ENCODE peak calls at places on chromosomes 4 and X, in six cellular contexts. One of them, this sample, is unnamed.

GRCh38 chrX:37746268-37746931 is 33.5 kb upstream of the CYBB start:
- DNase-seq in neural progenitor cell: no peak
- DNase-seq in cardiac fibroblast: no peak
- DNase-seq in neural crest cell: no peak
- DNase-seq in kidney epithelial cell: no peak
- DNase-seq in MM.1S: peak
- DNase-seq in this sample: no peak

GRCh38 chr4:76234679-76235044 is 16.9 kb upstream of the FAM47E start:
- DNase-seq in neural progenitor cell: no peak
- DNase-seq in cardiac fibroblast: no peak
- DNase-seq in neural crest cell: no peak
- DNase-seq in kidney epithelial cell: no peak
- DNase-seq in MM.1S: no peak
- DNase-seq in this sample: no peak

GRCh38 chrX:2701600-2701999 is 10.5 kb downstream of the CD99 start:
- DNase-seq in neural progenitor cell: no peak
- DNase-seq in cardiac fibroblast: no peak
- DNase-seq in neural crest cell: no peak
- DNase-seq in kidney epithelial cell: no peak
- DNase-seq in MM.1S: peak
- DNase-seq in this sample: no peak

GRCh38 chrX:5681159-5681558 is 547.5 kb downstream of the NLGN4X start:
- DNase-seq in neural progenitor cell: peak
- DNase-seq in cardiac fibroblast: no peak
- DNase-seq in neural crest cell: no peak
- DNase-seq in kidney epithelial cell: no peak
- DNase-seq in MM.1S: no peak
- DNase-seq in this sample: no peak

GRCh38 chr4:38075370-38076152 is 115.4 kb downstream of the PTTG2 start:
- DNase-seq in neural progenitor cell: no peak
- DNase-seq in cardiac fibroblast: peak
- DNase-seq in neural crest cell: no peak
- DNase-seq in kidney epithelial cell: no peak
- DNase-seq in MM.1S: peak
- DNase-seq in this sample: no peak

GRCh38 chr4:6938237-6938636 is 28.6 kb downstream of the TBC1D14 start:
- DNase-seq in neural progenitor cell: no peak
- DNase-seq in cardiac fibroblast: no peak
- DNase-seq in neural crest cell: no peak
- DNase-seq in kidney epithelial cell: no peak
- DNase-seq in MM.1S: no peak
- DNase-seq in this sample: no peak

GRCh38 chr4:142406917-142407501 is 439.1 kb downstream of the INPP4B start:
- DNase-seq in neural progenitor cell: no peak
- DNase-seq in cardiac fibroblast: peak
- DNase-seq in neural crest cell: no peak
- DNase-seq in kidney epithelial cell: no peak
- DNase-seq in MM.1S: no peak
- DNase-seq in this sample: no peak

GRCh38 chrX:72146527-72146926 is 14.8 kb upstream of the RTL5 start:
- DNase-seq in neural progenitor cell: no peak
- DNase-seq in cardiac fibroblast: no peak
- DNase-seq in neural crest cell: no peak
- DNase-seq in kidney epithelial cell: no peak
- DNase-seq in MM.1S: no peak
- DNase-seq in this sample: no peak

GRCh38 chr4:15457401-15458201 is 12.1 kb upstream of the CC2D2A start:
- DNase-seq in neural progenitor cell: peak
- DNase-seq in cardiac fibroblast: peak
- DNase-seq in neural crest cell: no peak
- DNase-seq in kidney epithelial cell: no peak
- DNase-seq in MM.1S: peak
- DNase-seq in this sample: no peak

GRCh38 chrX:16547644-16548043 is 102.3 kb upstream of the S100G start:
- DNase-seq in neural progenitor cell: no peak
- DNase-seq in cardiac fibroblast: no peak
- DNase-seq in neural crest cell: no peak
- DNase-seq in kidney epithelial cell: no peak
- DNase-seq in MM.1S: no peak
- DNase-seq in this sample: no peak

GRCh38 chrX:152637649-152638442 is at the start of gene GABRQ:
- DNase-seq in neural progenitor cell: peak
- DNase-seq in cardiac fibroblast: peak
- DNase-seq in neural crest cell: peak
- DNase-seq in kidney epithelial cell: no peak
- DNase-seq in MM.1S: peak
- DNase-seq in this sample: peak

GRCh38 chr4:89284828-89285227 is 22.8 kb downstream of the GPRIN3 start:
- DNase-seq in neural progenitor cell: no peak
- DNase-seq in cardiac fibroblast: no peak
- DNase-seq in neural crest cell: no peak
- DNase-seq in kidney epithelial cell: no peak
- DNase-seq in MM.1S: no peak
- DNase-seq in this sample: no peak

GRCh38 chrX:56766554-56767412 is 37.7 kb downstream of the NBDY start:
- DNase-seq in neural progenitor cell: no peak
- DNase-seq in cardiac fibroblast: peak
- DNase-seq in neural crest cell: no peak
- DNase-seq in kidney epithelial cell: no peak
- DNase-seq in MM.1S: peak
- DNase-seq in this sample: no peak

GRCh38 chr4:182066037-182066436 is 177.2 kb upstream of the TENM3 start:
- DNase-seq in neural progenitor cell: no peak
- DNase-seq in cardiac fibroblast: no peak
- DNase-seq in neural crest cell: no peak
- DNase-seq in kidney epithelial cell: no peak
- DNase-seq in MM.1S: no peak
- DNase-seq in this sample: no peak

GRCh38 chr4:108646706-108647105 is 3.7 kb upstream of the OSTC start:
- DNase-seq in neural progenitor cell: no peak
- DNase-seq in cardiac fibroblast: no peak
- DNase-seq in neural crest cell: no peak
- DNase-seq in kidney epithelial cell: no peak
- DNase-seq in MM.1S: no peak
- DNase-seq in this sample: no peak

GRCh38 chr4:108651068-108651794 is 832 bp downstream of the OSTC start:
- DNase-seq in neural progenitor cell: peak
- DNase-seq in cardiac fibroblast: peak
- DNase-seq in neural crest cell: peak
- DNase-seq in kidney epithelial cell: peak
- DNase-seq in MM.1S: peak
- DNase-seq in this sample: no peak

GRCh38 chr4:108649863-108650211 is 562 bp upstream of the OSTC start:
- DNase-seq in neural progenitor cell: no peak
- DNase-seq in cardiac fibroblast: no peak
- DNase-seq in neural crest cell: no peak
- DNase-seq in kidney epithelial cell: no peak
- DNase-seq in MM.1S: no peak
- DNase-seq in this sample: no peak

DNA sequence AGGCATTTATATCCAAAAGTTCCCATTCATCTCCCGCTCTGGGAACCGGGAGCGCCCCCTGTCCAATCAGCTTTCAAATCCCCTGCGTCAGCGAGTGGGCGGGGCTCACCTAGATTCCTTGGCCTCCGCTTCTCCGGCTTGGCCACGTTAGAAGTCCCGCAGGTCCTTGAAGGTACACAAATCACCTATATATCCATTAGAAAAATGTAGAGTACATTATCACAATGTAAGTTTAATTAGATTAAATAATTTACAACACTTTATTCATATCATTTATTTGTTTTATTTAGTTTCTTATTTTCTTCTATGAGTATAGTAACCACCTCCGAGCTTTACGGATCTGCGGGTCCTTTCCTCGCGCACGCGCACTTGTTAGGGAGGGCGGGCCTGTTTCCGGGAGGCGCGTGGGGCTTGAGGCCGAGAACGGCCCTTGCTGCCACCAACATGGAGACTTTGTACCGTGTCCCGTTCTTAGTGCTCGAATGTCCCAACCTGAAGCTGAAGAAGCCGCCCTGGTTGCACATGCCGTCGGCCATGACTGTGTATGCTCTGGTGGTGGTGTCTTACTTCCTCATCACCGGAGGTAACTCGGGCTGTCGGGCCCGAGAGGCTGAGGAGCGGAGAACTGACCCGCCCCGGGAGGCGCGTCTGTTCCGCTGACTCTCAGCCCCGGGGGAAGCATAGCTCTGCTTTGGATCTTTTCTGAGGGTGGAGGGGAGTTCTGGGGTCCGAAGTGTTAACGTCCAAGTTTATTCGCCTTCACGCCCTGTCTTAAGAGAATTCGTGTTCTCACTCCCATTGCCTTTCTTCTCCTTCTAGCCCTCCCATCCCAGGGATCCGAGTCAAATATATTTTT is at the start of gene OSTC:
- DNase-seq in neural progenitor cell: peak
- DNase-seq in cardiac fibroblast: peak
- DNase-seq in neural crest cell: peak
- DNase-seq in kidney epithelial cell: peak
- DNase-seq in MM.1S: peak
- DNase-seq in this sample: peak
- TF ChIP-seq CTCF in neural progenitor cell: peak
- TF ChIP-seq CTCF in cardiac fibroblast: no peak
- TF ChIP-seq CTCF in neural crest cell: no peak
- TF ChIP-seq CTCF in kidney epithelial cell: peak
- TF ChIP-seq CTCF in MM.1S: peak
- TF ChIP-seq CTCF in this sample: peak

GRCh38 chr4:102715057-102715456 is 45.7 kb downstream of the MANBA start:
- DNase-seq in neural progenitor cell: no peak
- DNase-seq in cardiac fibroblast: peak
- DNase-seq in neural crest cell: no peak
- DNase-seq in kidney epithelial cell: no peak
- DNase-seq in MM.1S: no peak
- DNase-seq in this sample: no peak
- TF ChIP-seq CTCF in neural progenitor cell: peak
- TF ChIP-seq CTCF in cardiac fibroblast: no peak
- TF ChIP-seq CTCF in neural crest cell: no peak
- TF ChIP-seq CTCF in kidney epithelial cell: no peak
- TF ChIP-seq CTCF in MM.1S: no peak
- TF ChIP-seq CTCF in this sample: no peak

GRCh38 chr4:73311428-73311827 is 52.8 kb upstream of the ANKRD17 start:
- DNase-seq in neural progenitor cell: no peak
- DNase-seq in cardiac fibroblast: peak
- DNase-seq in neural crest cell: no peak
- DNase-seq in kidney epithelial cell: no peak
- DNase-seq in MM.1S: peak
- DNase-seq in this sample: no peak
- TF ChIP-seq CTCF in neural progenitor cell: peak
- TF ChIP-seq CTCF in cardiac fibroblast: peak
- TF ChIP-seq CTCF in neural crest cell: peak
- TF ChIP-seq CTCF in kidney epithelial cell: peak
- TF ChIP-seq CTCF in MM.1S: peak
- TF ChIP-seq CTCF in this sample: peak

GRCh38 chr4:79046191-79046590 is 107.0 kb upstream of the PAQR3 start:
- DNase-seq in neural progenitor cell: no peak
- DNase-seq in cardiac fibroblast: no peak
- DNase-seq in neural crest cell: no peak
- DNase-seq in kidney epithelial cell: no peak
- DNase-seq in MM.1S: no peak
- DNase-seq in this sample: no peak

GRCh38 chr4:79044260-79044659 is 105.0 kb upstream of the PAQR3 start:
- DNase-seq in neural progenitor cell: no peak
- DNase-seq in cardiac fibroblast: no peak
- DNase-seq in neural crest cell: no peak
- DNase-seq in kidney epithelial cell: no peak
- DNase-seq in MM.1S: no peak
- DNase-seq in this sample: peak

DNA sequence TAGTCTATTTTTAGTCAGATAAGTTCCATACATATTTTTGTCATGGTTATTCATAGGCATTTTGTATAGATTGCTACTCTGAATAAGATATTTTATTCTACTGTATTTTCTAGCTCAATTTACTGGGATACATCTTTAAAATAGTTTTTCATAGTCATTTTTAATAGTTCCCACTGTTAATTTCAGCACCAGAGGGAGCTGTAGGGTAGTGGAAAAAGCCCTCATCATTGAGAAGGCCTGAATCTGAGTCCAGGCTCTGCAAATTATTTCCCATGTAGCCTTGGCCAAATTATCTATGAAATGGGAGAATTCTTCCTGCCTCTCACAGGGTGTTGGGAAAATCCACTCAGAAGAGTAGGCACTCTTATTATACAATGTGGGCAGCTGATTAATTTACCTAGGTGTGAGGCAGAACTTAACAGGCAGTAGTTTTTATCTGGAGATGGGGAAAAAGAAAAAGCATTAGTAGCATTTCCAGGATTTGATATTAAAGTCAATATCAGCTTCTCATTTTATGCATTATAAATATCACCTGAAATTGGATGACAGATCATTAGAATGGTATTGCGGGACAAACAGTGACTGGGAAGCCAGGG is 102.9 kb upstream of the PAQR3 start:
- DNase-seq in neural progenitor cell: peak
- DNase-seq in cardiac fibroblast: peak
- DNase-seq in neural crest cell: no peak
- DNase-seq in kidney epithelial cell: no peak
- DNase-seq in MM.1S: peak
- DNase-seq in this sample: no peak
- TF ChIP-seq CTCF in neural progenitor cell: peak
- TF ChIP-seq CTCF in cardiac fibroblast: peak
- TF ChIP-seq CTCF in neural crest cell: peak
- TF ChIP-seq CTCF in kidney epithelial cell: peak
- TF ChIP-seq CTCF in MM.1S: peak
- TF ChIP-seq CTCF in this sample: peak

GRCh38 chrX:135477576-135477975 is 42.9 kb upstream of the INTS6L start:
- DNase-seq in neural progenitor cell: peak
- DNase-seq in cardiac fibroblast: peak
- DNase-seq in neural crest cell: peak
- DNase-seq in kidney epithelial cell: peak
- DNase-seq in MM.1S: peak
- DNase-seq in this sample: peak
- TF ChIP-seq CTCF in neural progenitor cell: peak
- TF ChIP-seq CTCF in cardiac fibroblast: peak
- TF ChIP-seq CTCF in neural crest cell: peak
- TF ChIP-seq CTCF in kidney epithelial cell: peak
- TF ChIP-seq CTCF in MM.1S: peak
- TF ChIP-seq CTCF in this sample: peak

GRCh38 chr4:138560448-138560847 is 318.3 kb upstream of the SLC7A11 start:
- DNase-seq in neural progenitor cell: no peak
- DNase-seq in cardiac fibroblast: no peak
- DNase-seq in neural crest cell: no peak
- DNase-seq in kidney epithelial cell: no peak
- DNase-seq in MM.1S: no peak
- DNase-seq in this sample: no peak
- TF ChIP-seq CTCF in neural progenitor cell: peak
- TF ChIP-seq CTCF in cardiac fibroblast: no peak
- TF ChIP-seq CTCF in neural crest cell: no peak
- TF ChIP-seq CTCF in kidney epithelial cell: no peak
- TF ChIP-seq CTCF in MM.1S: no peak
- TF ChIP-seq CTCF in this sample: no peak

This sample was measured in retinal pigment epithelial cell.